ENCODE peak calls at places on chromosome 7, in ten cellular contexts. B is sigmoid colon, G is HCT116, J is GM23338, Z is transverse colon, E is spleen, H is HepG2, X is GM12878, W is Panc1, N is esophagus muscularis mucosa. F is an unnamed sample.

GRCh38 chr7:152904698-152905097 is 145.1 kb downstream of the ACTR3B start:
- DNase-seq in B (no peak), G (no peak), J (no peak), Z (no peak), E (no peak), H (no peak), X (no peak), W (no peak), N (no peak), F (no peak)

GRCh38 chr7:1229334-1229935 is 3.2 kb upstream of the UNCX start:
- DNase-seq in B (no peak), G (no peak), J (peak), Z (no peak), E (no peak), H (no peak), X (no peak), W (no peak), N (no peak), F (no peak)

GRCh38 chr7:80869821-80870751 is 48.8 kb downstream of the SEMA3C start:
- DNase-seq in B (no peak), G (no peak), J (no peak), Z (peak), E (no peak), H (peak), X (no peak), W (no peak), N (no peak), F (no peak)

GRCh38 chr7:157669768-157670345 is 333.1 kb downstream of the DNAJB6 start:
- DNase-seq in B (peak), G (no peak), J (no peak), Z (no peak), E (peak), H (no peak), X (no peak), W (no peak), N (no peak), F (no peak)

GRCh38 chr7:44674381-44674780 is 68.0 kb downstream of the OGDH start:
- DNase-seq in B (no peak), G (no peak), J (no peak), Z (no peak), E (peak), H (no peak), X (no peak), W (no peak), N (no peak), F (no peak)

GRCh38 chr7:1981878-1982230 is 250.9 kb downstream of the MAD1L1 start:
- DNase-seq in B (no peak), G (no peak), J (no peak), Z (no peak), E (peak), H (no peak), X (no peak), W (no peak), N (no peak), F (no peak)

GRCh38 chr7:114652041-114652440 is 237.4 kb downstream of the FOXP2 start:
- DNase-seq in B (no peak), G (no peak), J (no peak), Z (no peak), E (no peak), H (no peak), X (no peak), W (no peak), N (no peak), F (no peak)

GRCh38 chr7:80277434-80278427 is 143.1 kb downstream of the GNAI1 start:
- DNase-seq in B (no peak), G (peak), J (peak), Z (no peak), E (no peak), H (no peak), X (no peak), W (no peak), N (no peak), F (peak)

GRCh38 chr7:98354511-98355249 is 46.2 kb downstream of the BAIAP2L1 start:
- DNase-seq in B (no peak), G (peak), J (no peak), Z (peak), E (no peak), H (peak), X (no peak), W (peak), N (no peak), F (no peak)

GRCh38 chr7:138871065-138871464 is 73.1 kb upstream of the ATP6V0A4 start:
- DNase-seq in B (no peak), G (no peak), J (no peak), Z (no peak), E (no peak), H (no peak), X (no peak), W (no peak), N (no peak), F (no peak)

GRCh38 chr7:48411619-48412018 is 240.4 kb downstream of the ABCA13 start:
- DNase-seq in B (no peak), G (no peak), J (no peak), Z (no peak), E (no peak), H (no peak), X (no peak), W (no peak), N (peak), F (no peak)

GRCh38 chr7:30750574-30751256 is 1.2 kb upstream of the INMT start:
- DNase-seq in B (peak), G (no peak), J (no peak), Z (peak), E (no peak), H (no peak), X (no peak), W (no peak), N (no peak), F (no peak)

GRCh38 chr7:69670701-69671100 is 72.4 kb downstream of the AUTS2 start:
- DNase-seq in B (no peak), G (no peak), J (no peak), Z (no peak), E (no peak), H (no peak), X (no peak), W (no peak), N (no peak), F (no peak)

GRCh38 chr7:78014401-78014800 is 215.8 kb downstream of the PHTF2 start:
- DNase-seq in B (no peak), G (no peak), J (no peak), Z (no peak), E (no peak), H (no peak), X (no peak), W (no peak), N (no peak), F (no peak)

GRCh38 chr7:12805957-12806356 is 118.5 kb downstream of the ARL4A start:
- DNase-seq in B (no peak), G (no peak), J (no peak), Z (no peak), E (no peak), H (no peak), X (no peak), W (no peak), N (no peak), F (no peak)

GRCh38 chr7:71133232-71133622 is 1.3 kb downstream of the GALNT17 start:
- DNase-seq in B (no peak), G (no peak), J (peak), Z (no peak), E (no peak), H (no peak), X (no peak), W (no peak), N (no peak), F (no peak)

GRCh38 chr7:223118-223800 is 30.9 kb downstream of the FAM20C start:
- DNase-seq in B (no peak), G (no peak), J (no peak), Z (no peak), E (no peak), H (no peak), X (no peak), W (no peak), N (no peak), F (no peak)

GRCh38 chr7:40986351-40986873 is 716.5 kb downstream of the INHBA start:
- DNase-seq in B (no peak), G (no peak), J (no peak), Z (no peak), E (no peak), H (no peak), X (no peak), W (peak), N (no peak), F (no peak)

GRCh38 chr7:141562036-141562435 is 10.8 kb downstream of the AGK start:
- DNase-seq in B (no peak), G (no peak), J (no peak), Z (no peak), E (no peak), H (no peak), X (no peak), W (no peak), N (no peak), F (no peak)

GRCh38 chr7:87345962-87346371 is 503 bp downstream of the CROT start:
- DNase-seq in B (no peak), G (no peak), J (no peak), Z (no peak), E (no peak), H (no peak), X (no peak), W (no peak), N (no peak), F (no peak)

GRCh38 chr7:79820387-79820786 is 314.2 kb upstream of the GNAI1 start:
- DNase-seq in B (peak), G (no peak), J (peak), Z (peak), E (no peak), H (no peak), X (no peak), W (no peak), N (no peak), F (no peak)

GRCh38 chr7:106660862-106661720 is at the start of gene CCDC71L:
- DNase-seq in B (peak), G (peak), J (peak), Z (peak), E (peak), H (no peak), X (peak), W (peak), N (peak), F (peak)

GRCh38 chr7:377069-378040 is 87.4 kb downstream of the FOXL3 start:
- DNase-seq in B (peak), G (no peak), J (no peak), Z (peak), E (peak), H (no peak), X (no peak), W (no peak), N (no peak), F (no peak)

GRCh38 chr7:82445226-82445625 is 1.6 kb upstream of the CACNA2D1 start:
- DNase-seq in B (no peak), G (no peak), J (peak), Z (no peak), E (no peak), H (no peak), X (no peak), W (no peak), N (no peak), F (no peak)

GRCh38 chr7:69599879-69600764 is 1.8 kb downstream of the AUTS2 start:
- DNase-seq in B (no peak), G (no peak), J (peak), Z (no peak), E (peak), H (no peak), X (no peak), W (no peak), N (no peak), F (no peak)

GRCh38 chr7:142890838-142891485 is 5.4 kb upstream of the TRPV6 start:
- DNase-seq in B (no peak), G (no peak), J (no peak), Z (no peak), E (peak), H (no peak), X (no peak), W (no peak), N (no peak), F (no peak)

GRCh38 chr7:1734331-1734730 is 64.3 kb downstream of the ELFN1 start:
- DNase-seq in B (no peak), G (no peak), J (no peak), Z (no peak), E (no peak), H (no peak), X (no peak), W (no peak), N (no peak), F (peak)

GRCh38 chr7:97973206-97973658 is 16.8 kb downstream of the OCM2 start:
- DNase-seq in B (no peak), G (peak), J (peak), Z (no peak), E (no peak), H (no peak), X (no peak), W (peak), N (no peak), F (no peak)

GRCh38 chr7:117659453-117660086 is 179.7 kb downstream of the CFTR start:
- DNase-seq in B (no peak), G (no peak), J (no peak), Z (no peak), E (no peak), H (no peak), X (no peak), W (no peak), N (no peak), F (no peak)

GRCh38 chr7:134460000-134460399 is 1.1 kb upstream of the AKR1B1 start:
- DNase-seq in B (no peak), G (no peak), J (no peak), Z (no peak), E (no peak), H (no peak), X (no peak), W (no peak), N (no peak), F (no peak)

DNA sequence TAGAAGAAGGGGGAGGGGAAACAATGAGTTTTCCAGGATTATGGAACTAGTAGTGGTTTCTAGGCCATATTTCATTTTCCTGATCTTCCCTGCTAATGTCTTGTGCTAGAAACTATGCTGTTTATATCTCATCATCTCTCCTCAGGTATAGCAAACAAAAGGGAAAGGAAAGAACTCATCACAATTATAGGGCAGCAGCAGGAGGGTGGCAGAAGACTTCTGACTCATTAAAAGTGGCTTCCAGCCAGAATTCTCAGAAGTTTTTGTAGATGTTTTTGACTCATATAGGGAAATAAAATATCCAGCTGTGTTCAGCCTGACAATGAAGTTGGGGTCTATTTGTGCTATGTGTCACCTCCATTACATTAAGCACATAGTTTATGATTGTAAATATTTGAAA is 6.5 kb downstream of the AHR start:
- DNase-seq in B (no peak), G (peak), J (no peak), Z (no peak), E (no peak), H (no peak), X (no peak), W (peak), N (no peak), F (no peak)
- H3K27ac ChIP-seq in B (peak), G (peak), J (no peak), Z (peak), E (peak), H (no peak), X (no peak), W (peak), N (peak), F (no peak)

GRCh38 chr7:140484479-140484878 is 5.2 kb upstream of the MKRN1 start:
- DNase-seq in B (no peak), G (no peak), J (no peak), Z (no peak), E (no peak), H (no peak), X (no peak), W (no peak), N (no peak), F (no peak)
- H3K4me3 ChIP-seq in B (no peak), G (no peak), J (peak), Z (no peak), E (no peak), H (no peak), X (no peak), W (no peak), N (no peak), F (no peak)

GRCh38 chr7:107686816-107687387 is 26.3 kb downstream of the SLC26A4 start:
- DNase-seq in B (no peak), G (no peak), J (no peak), Z (no peak), E (no peak), H (no peak), X (no peak), W (no peak), N (peak), F (no peak)
- TF ChIP-seq POLR2AphosphoS5 in B (no peak), G (no peak), J (no peak), Z (no peak), E (no peak), H (no peak), X (no peak), W (no peak), N (no peak), F (no peak)

GRCh38 chr7:129969881-129970446 is 17.2 kb upstream of the UBE2H start:
- DNase-seq in B (no peak), G (peak), J (no peak), Z (peak), E (peak), H (no peak), X (no peak), W (peak), N (no peak), F (no peak)

GRCh38 chr7:129970816-129971215 is 18.1 kb upstream of the UBE2H start:
- DNase-seq in B (no peak), G (no peak), J (no peak), Z (peak), E (peak), H (no peak), X (no peak), W (no peak), N (no peak), F (no peak)

DNA sequence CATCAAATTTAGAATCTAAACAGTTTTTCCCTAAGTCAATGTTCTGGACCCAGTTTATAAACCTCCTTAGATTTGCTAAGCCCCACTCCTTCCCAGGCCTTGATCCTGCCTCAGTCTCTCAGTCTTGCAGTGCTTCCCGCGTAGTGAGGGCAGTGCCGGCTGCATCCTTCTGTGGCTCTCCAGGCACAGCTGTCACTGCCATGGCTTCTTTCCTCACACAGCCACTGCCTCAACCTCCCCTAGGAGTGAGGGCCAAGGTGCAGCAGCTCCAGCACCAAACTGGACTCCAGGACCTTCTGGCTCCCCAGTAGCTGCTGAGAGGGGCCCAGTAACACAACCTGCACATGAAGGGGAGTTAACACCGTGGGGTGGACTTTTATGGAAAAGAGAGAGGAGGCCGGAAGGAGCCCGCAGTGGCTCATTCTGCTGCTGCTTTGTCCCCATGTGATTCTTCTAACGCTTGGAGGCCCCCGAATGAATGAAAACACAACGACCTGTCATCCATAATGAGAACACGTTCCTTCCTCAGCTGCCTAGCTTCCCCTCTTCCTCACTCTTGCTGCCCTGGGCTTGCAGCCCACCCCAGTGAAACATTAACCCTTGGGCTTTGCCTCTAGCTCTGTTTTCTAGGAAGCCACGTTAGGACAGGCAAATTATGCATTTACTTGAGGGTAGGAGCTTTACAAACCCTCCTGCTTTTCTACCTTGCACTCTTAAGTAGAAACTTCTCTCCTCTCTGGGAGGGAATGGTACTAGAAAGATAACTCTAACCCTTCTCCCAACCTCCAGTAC is 16.0 kb upstream of the UBE2H start:
- DNase-seq in B (no peak), G (no peak), J (no peak), Z (no peak), E (peak), H (no peak), X (no peak), W (no peak), N (no peak), F (no peak)
- H3K27ac ChIP-seq in B (no peak), G (peak), J (no peak), Z (no peak), E (no peak), H (no peak), X (no peak), W (peak), N (no peak), F (no peak)

DNA sequence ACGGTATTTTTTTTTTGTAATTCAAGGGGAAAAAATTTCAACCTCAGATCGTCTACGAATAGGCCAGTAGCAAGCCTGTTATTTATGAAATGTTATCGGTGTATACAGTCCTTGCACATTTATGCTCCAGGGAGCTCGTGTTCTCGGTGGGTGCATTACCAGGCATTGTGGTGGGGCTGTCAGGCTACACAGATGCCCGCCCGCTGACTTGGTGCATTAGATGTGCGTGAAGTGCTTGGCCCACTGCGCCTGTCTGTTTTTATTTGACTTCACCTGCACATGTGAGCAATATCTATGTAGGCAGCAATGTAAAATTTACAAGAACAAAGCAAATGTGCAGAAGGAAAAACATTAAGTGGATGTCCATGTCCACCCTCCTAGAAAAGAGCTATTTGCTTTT is 2.7 kb downstream of the FOXK1 start:
- DNase-seq in B (no peak), G (no peak), J (no peak), Z (no peak), E (peak), H (no peak), X (no peak), W (no peak), N (no peak), F (no peak)
- H3K4me3 ChIP-seq in B (peak), G (peak), J (peak), Z (no peak), E (peak), H (peak), X (peak), W (peak), N (peak), F (peak)

DNA sequence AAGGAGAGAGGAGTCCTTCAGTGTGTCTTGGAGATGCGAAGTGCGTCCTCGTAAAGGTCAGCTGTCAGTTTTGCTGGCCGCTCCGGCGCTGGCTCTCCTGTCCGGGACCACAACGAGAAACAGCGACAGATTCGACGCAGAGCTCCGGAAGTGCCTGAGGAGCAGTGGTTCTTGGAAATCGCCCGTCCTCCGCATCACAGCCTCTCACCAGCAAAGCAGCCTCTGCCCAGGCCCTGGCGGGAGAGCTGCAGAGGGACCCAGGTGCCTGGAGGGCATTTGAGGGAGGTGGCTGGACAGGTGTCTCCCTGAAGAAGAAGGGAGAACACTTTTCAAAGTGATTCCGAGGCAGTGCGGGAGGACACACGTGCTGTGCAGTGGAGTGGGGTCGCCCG is 11.6 kb upstream of the AP5Z1 start:
- DNase-seq in B (no peak), G (no peak), J (no peak), Z (no peak), E (no peak), H (no peak), X (no peak), W (no peak), N (no peak), F (no peak)
- TF ChIP-seq POLR2AphosphoS5 in B (no peak), G (no peak), J (no peak), Z (no peak), E (peak), H (no peak), X (no peak), W (no peak), N (no peak), F (no peak)

DNA sequence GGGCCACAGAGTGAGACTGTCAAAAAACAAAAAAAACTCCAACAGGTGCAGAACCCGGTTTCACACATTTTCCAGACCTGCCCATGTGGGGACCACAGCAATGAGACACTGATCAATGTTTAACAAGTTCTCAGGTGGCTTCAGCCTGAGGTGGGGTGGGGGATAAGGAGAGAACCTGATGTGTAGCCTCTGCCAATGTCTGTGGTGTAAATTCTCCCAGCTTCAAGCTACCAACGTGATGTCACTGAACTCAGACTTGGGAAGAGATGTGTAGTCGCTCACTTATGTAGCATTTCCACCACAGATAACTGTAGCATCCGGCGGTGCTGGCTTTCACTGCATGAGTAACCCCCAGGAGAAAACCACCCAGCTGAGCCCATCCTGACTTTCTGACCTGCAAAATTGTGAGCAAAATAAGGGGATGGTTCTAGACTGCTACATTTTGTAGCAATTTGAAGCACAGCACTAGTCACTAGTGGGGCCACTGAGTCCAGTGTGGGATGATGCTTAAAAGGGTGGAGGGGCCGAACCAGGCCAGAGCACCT is 13.8 kb upstream of the TNRC18 start:
- DNase-seq in B (no peak), G (no peak), J (no peak), Z (no peak), E (no peak), H (no peak), X (no peak), W (no peak), N (no peak), F (no peak)
- H3K27ac ChIP-seq in B (no peak), G (no peak), J (no peak), Z (no peak), E (no peak), H (no peak), X (no peak), W (no peak), N (no peak), F (no peak)

F was measured in SK-N-MC.